ENCODE peak calls at places on chromosome 19, in five cellular contexts. T is fibroblast of pulmonary artery; S is AML-193; M is activated CD8-positive, alpha-beta memory T cell treated with anti-CD3 and anti-CD28 coated beads, Interleukin-2, amount 50 U/mL, for 48 hours; L is progenitor cell of endocrine pancreas. E is an unnamed sample.

GRCh38 chr19:10009269-10009665 is 1.0 kb downstream of the COL5A3 start:
- DNase-seq in S (no peak), L (peak; percentile 65), M (peak; percentile 73), T (peak; percentile 86), E (peak; percentile 27)

GRCh38 chr19:55637534-55637933 is 3.3 kb upstream of the ZNF580 start:
- DNase-seq in T (no peak), L (no peak), S (no peak), M (no peak), E (no peak)

GRCh38 chr19:42191855-42192254 is 25.6 kb downstream of the DEDD2 start:
- DNase-seq in T (peak; percentile 31), S (no peak), L (no peak), M (no peak), E (no peak)

GRCh38 chr19:55368701-55369563 is 1.3 kb downstream of the IL11 start:
- DNase-seq in T (peak; percentile 41), L (no peak), M (no peak), S (no peak), E (no peak)

GRCh38 chr19:13689050-13689449 is 75.3 kb upstream of the MRI1 start:
- DNase-seq in M (no peak), S (no peak), L (no peak), T (peak; percentile 29), E (no peak)

GRCh38 chr19:3723883-3724282 is 15.7 kb downstream of the TJP3 start:
- DNase-seq in L (no peak), T (no peak), M (no peak), S (no peak), E (no peak)

GRCh38 chr19:39052243-39052746 is 19.9 kb upstream of the FBXO27 start:
- DNase-seq in S (peak; percentile 11), T (peak; percentile 69), L (peak; percentile 41), M (peak; percentile 92), E (peak; percentile 57)

GRCh38 chr19:47598407-47599349 is 10.3 kb upstream of the BICRA start:
- DNase-seq in M (no peak), S (no peak), L (no peak), T (peak; percentile 95), E (no peak)

GRCh38 chr19:1219786-1220451 is 14.3 kb downstream of the STK11 start:
- DNase-seq in M (no peak), L (no peak), S (no peak), T (no peak), E (no peak)

GRCh38 chr19:57191141-57192063 is at the start of gene ZNF264:
- DNase-seq in T (peak; percentile 91), M (peak; percentile 92), L (peak; percentile 70), S (peak; percentile 69), E (peak; percentile 91)